ENCODE peak calls at places on chromosomes 12 and 14, in ten cellular contexts. A is prostate gland; K is GM23248; N is sigmoid colon; I is gastrocnemius medialis; W is CD8-positive, alpha-beta T cell; R is A549; F is mammary epithelial cell; M is PC-3; O is tibial nerve. U is an unnamed sample.

GRCh38 chr12:116346222-116346621 is 68.7 kb upstream of the MED13L start:
- DNase-seq in A (no peak), K (no peak), N (no peak), I (no peak), W (no peak), R (no peak), F (no peak), M (no peak), O (no peak), U (no peak)

GRCh38 chr14:92458959-92459478 is 54.6 kb upstream of the RIN3 start:
- DNase-seq in A (no peak), K (no peak), N (no peak), I (no peak), W (no peak), R (no peak), F (no peak), M (no peak), O (no peak), U (no peak)

GRCh38 chr12:42235426-42235825 is 2.6 kb downstream of the YAF2 start:
- DNase-seq in A (peak), K (no peak), N (no peak), I (peak), W (no peak), R (no peak), F (no peak), M (no peak), O (no peak), U (no peak)

GRCh38 chr12:75476076-75476475 is 4.5 kb upstream of the GLIPR1 start:
- DNase-seq in A (no peak), K (no peak), N (no peak), I (no peak), W (no peak), R (no peak), F (no peak), M (no peak), O (no peak), U (no peak)

GRCh38 chr14:75303415-75303814 is 24.8 kb downstream of the FOS start:
- DNase-seq in A (peak), K (peak), N (peak), I (peak), W (peak), R (peak), F (peak), M (peak), O (peak), U (no peak)

GRCh38 chr12:45183263-45183662 is 32.6 kb upstream of the ANO6 start:
- DNase-seq in A (no peak), K (peak), N (no peak), I (no peak), W (no peak), R (peak), F (no peak), M (peak), O (no peak), U (no peak)

GRCh38 chr14:101134161-101134631 is 230.7 kb upstream of the RTL1 start:
- DNase-seq in A (peak), K (no peak), N (no peak), I (no peak), W (peak), R (no peak), F (no peak), M (no peak), O (no peak), U (no peak)

GRCh38 chr14:23406244-23406643 is 1.8 kb downstream of the MYH6 start:
- DNase-seq in A (no peak), K (no peak), N (no peak), I (no peak), W (no peak), R (no peak), F (peak), M (no peak), O (no peak), U (no peak)

GRCh38 chr12:18387706-18388105 is 126.4 kb downstream of the PIK3C2G start:
- DNase-seq in A (no peak), K (no peak), N (no peak), I (no peak), W (no peak), R (no peak), F (no peak), M (no peak), O (no peak), U (no peak)

GRCh38 chr12:50314629-50315312 is 31.5 kb upstream of the LIMA1 start:
- DNase-seq in A (no peak), K (peak), N (no peak), I (no peak), W (no peak), R (peak), F (no peak), M (peak), O (no peak), U (no peak)

DNA sequence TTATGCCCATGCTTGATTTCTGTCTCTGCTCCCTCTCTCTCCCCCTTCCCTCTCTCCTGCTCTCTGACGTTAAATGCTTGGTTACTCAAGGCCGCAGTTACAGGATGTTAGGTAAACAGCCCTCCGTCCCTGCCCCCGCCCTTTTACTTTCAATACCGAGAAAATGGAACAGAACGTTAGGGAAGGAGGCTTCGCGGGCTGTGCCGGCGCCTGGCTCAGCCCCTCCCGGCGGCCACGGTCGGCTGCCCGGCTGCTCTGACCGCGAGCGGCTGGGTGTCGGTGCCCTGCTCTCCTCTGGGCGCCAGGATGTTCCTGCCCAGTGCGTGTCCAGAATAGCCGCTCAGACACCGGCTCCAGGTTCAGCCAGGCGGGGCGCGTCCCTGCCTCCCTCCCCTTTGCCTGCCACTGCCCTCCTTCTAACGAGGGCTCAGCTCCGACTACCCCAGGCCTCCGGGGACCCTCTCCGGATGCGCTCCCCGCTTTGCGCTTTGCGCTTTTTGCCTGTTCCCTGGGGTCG is 166.1 kb downstream of the ADCK1 start:
- DNase-seq in A (no peak), K (peak), N (no peak), I (no peak), W (no peak), R (peak), F (peak), M (peak), O (no peak), U (no peak)
- H3K4me3 ChIP-seq in A (no peak), K (peak), N (no peak), I (peak), W (no peak), R (peak), F (peak), M (peak), O (peak), U (peak)

GRCh38 chr14:52860910-52861309 is 69.5 kb upstream of the GNPNAT1 start:
- DNase-seq in A (no peak), K (no peak), N (no peak), I (no peak), W (no peak), R (no peak), F (no peak), M (no peak), O (no peak), U (no peak)
- H3K4me3 ChIP-seq in A (no peak), K (no peak), N (no peak), I (no peak), W (no peak), R (no peak), F (no peak), M (no peak), O (no peak), U (no peak)

GRCh38 chr12:27244680-27245005 is 557 bp downstream of the STK38L start:
- DNase-seq in A (no peak), K (peak), N (no peak), I (no peak), W (no peak), R (no peak), F (peak), M (peak), O (no peak), U (no peak)

GRCh38 chr12:27246141-27246540 is 2.1 kb downstream of the STK38L start:
- DNase-seq in A (no peak), K (no peak), N (no peak), I (no peak), W (no peak), R (no peak), F (no peak), M (no peak), O (no peak), U (no peak)

GRCh38 chr12:27245039-27245438 is 953 bp downstream of the STK38L start:
- DNase-seq in A (no peak), K (peak), N (no peak), I (no peak), W (no peak), R (no peak), F (no peak), M (peak), O (no peak), U (no peak)

GRCh38 chr12:27243804-27244679 is at the start of gene STK38L:
- DNase-seq in A (peak), K (peak), N (peak), I (peak), W (peak), R (peak), F (peak), M (peak), O (peak), U (peak)

GRCh38 chr12:27246774-27247173 is 2.7 kb downstream of the STK38L start:
- DNase-seq in A (no peak), K (no peak), N (no peak), I (no peak), W (no peak), R (no peak), F (peak), M (no peak), O (no peak), U (no peak)
- H3K4me3 ChIP-seq in A (no peak), K (peak), N (peak), I (no peak), W (no peak), R (no peak), F (peak), M (peak), O (no peak), U (peak)

GRCh38 chr12:12024958-12025682 is 45.6 kb upstream of the BCL2L14 start:
- DNase-seq in A (peak), K (no peak), N (no peak), I (no peak), W (peak), R (no peak), F (no peak), M (no peak), O (no peak), U (no peak)
- H3K4me3 ChIP-seq in A (no peak), K (no peak), N (no peak), I (no peak), W (no peak), R (no peak), F (no peak), M (no peak), O (no peak), U (no peak)

DNA sequence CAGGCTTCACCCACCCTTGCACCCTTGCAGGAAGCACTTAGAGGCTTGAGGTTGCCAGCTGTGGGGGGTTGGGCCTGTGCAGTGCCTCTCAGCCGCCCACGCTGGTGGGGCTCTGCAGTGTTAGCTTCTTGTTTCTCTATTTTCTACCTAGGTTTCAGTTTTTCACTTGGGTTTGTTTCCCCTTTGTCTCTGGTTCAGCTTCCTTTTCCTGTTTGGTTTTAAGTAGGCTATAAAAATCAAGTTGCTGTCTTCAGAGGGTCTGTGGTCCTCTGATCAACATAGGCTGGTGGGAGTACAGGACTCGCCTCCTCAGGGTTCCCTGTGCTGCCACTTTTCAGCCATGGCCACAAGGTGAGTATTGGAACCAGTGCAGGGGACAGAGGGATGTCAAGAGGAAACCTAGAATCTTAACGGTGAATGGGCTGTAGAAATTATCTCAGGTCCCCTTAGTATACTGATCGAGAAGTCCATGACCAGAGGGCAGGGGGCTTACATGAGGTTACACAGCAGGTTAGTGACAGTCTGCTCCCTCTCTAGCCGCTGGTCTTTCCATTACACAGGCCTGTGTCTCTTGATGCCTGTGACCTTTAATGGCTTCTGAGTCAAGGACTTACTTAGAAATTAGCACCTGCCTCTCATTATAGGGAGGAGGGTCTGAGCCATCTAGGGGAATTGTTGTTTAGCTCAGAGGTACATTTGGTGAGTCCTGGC is at the start of gene EVL:
- DNase-seq in A (no peak), K (no peak), N (no peak), I (no peak), W (peak), R (no peak), F (no peak), M (no peak), O (no peak), U (no peak)
- H3K4me3 ChIP-seq in A (no peak), K (no peak), N (no peak), I (no peak), W (peak), R (no peak), F (no peak), M (no peak), O (peak), U (peak)

GRCh38 chr12:121932914-121933521 is 14.6 kb downstream of the CFAP251 start:
- DNase-seq in A (no peak), K (no peak), N (no peak), I (no peak), W (no peak), R (no peak), F (no peak), M (no peak), O (no peak), U (no peak)
- H3K4me3 ChIP-seq in A (no peak), K (no peak), N (no peak), I (no peak), W (no peak), R (no peak), F (no peak), M (no peak), O (no peak), U (no peak)

DNA sequence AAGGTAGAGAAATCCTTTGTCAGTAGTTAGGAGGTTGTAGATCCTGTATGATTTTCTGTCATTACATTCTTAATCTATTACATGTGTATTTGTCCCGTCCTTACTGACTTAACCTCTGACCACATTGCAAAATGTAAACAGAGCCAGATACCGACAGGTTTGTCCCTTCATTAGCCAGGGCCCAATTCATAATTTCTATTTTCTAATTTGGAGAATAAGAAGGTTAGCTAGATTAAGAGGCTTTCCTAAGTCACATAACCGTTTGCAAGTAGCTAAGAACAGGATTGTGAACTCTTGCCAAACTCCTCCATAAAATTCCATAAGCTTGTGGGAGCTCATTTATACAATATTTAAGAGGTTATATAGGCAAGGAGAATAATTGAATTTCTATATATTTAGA is 352.6 kb downstream of the RAD51B start:
- DNase-seq in A (no peak), K (no peak), N (no peak), I (no peak), W (no peak), R (no peak), F (no peak), M (peak), O (no peak), U (no peak)
- H3K4me3 ChIP-seq in A (no peak), K (no peak), N (no peak), I (no peak), W (no peak), R (no peak), F (no peak), M (peak), O (no peak), U (no peak)

DNA sequence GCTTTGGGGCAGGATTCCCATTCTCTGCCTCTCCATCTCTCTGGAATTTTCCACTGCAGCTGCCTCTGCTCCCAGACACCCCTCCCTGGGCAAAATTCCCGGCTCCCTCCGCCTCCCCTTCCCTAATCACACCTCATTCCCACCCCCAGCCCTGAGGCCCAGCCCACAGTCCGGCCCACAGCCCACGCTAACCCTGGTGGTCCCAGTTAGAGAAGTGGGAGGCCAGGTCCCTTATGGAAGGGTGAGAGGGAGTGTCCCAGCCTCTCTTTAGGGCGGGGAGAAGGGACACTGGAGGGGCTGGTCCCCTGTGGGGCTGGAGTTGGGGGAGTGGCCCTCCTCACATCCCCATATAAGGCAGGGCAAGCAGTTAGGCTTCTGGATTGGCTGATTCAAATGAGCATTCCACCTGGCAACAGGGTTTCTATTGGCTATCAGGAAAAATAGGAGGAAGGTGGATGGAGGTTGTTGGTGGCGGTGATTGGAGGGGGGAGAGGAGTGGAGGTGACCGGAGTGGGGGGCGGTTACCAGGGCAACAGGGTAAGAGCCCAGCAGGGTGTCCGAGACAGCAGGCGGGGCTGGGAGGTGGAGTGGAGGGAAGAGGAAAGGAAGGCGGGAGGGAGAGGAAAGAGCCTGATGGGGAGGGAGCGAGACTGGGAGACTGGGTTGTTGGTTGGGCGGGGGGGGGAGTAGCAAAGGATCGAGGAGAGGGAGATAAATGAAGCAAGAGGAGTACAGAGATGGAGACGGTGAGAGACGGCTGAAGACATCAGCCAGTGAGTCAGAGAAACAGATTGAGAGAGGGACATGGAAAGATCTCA is 1.9 kb upstream of the PTMS start:
- DNase-seq in A (peak), K (peak), N (peak), I (peak), W (peak), R (peak), F (peak), M (peak), O (peak), U (peak)
- H3K4me3 ChIP-seq in A (peak), K (peak), N (no peak), I (peak), W (no peak), R (peak), F (no peak), M (peak), O (peak), U (peak)

GRCh38 chr12:1501001-1501400 is 93.4 kb downstream of the FBXL14 start:
- DNase-seq in A (no peak), K (no peak), N (no peak), I (no peak), W (no peak), R (no peak), F (no peak), M (no peak), O (no peak), U (no peak)

GRCh38 chr12:1498199-1498740 is 96.1 kb downstream of the FBXL14 start:
- DNase-seq in A (no peak), K (no peak), N (no peak), I (no peak), W (no peak), R (no peak), F (no peak), M (no peak), O (no peak), U (no peak)

GRCh38 chr12:1501695-1502440 is 92.5 kb downstream of the FBXL14 start:
- DNase-seq in A (no peak), K (no peak), N (no peak), I (no peak), W (no peak), R (no peak), F (no peak), M (no peak), O (no peak), U (no peak)

GRCh38 chr12:1499351-1499750 is 95.0 kb downstream of the FBXL14 start:
- DNase-seq in A (no peak), K (no peak), N (no peak), I (no peak), W (no peak), R (no peak), F (no peak), M (no peak), O (no peak), U (no peak)

DNA sequence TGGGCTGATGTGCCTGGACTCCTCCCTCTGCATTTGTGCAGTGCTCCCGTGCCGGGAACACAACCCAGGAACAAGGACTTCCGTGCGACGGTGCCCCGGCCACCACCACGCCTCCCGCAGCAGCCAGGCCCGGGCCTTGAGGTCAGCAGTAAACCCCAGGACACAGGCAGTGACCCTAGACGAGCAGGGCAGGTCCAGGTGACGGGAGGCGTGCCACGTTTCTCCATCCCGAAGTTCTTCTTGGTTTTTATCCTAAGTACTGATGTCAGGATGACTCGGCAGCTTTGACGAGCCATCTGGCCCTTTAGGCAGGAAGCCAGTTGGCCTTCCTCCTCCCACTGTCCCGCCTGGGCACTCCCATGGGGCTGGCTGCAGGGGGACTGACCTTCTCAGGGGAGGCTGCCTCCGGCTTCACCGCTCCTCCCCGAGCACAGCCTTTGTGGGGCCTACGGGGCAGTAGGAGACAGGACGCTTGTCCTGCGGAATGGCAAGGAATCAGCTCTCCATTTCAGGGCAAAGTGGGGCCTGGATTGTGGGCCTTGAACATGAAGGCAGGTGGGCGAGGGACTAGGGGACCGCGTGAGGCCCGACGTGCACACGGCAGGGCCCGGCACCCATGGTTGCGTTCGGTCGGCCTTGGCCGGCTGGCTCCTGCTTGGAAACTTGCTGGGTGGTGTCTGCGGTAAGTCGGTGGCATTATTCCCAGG is 94.1 kb downstream of the FBXL14 start:
- DNase-seq in A (no peak), K (peak), N (no peak), I (no peak), W (no peak), R (no peak), F (no peak), M (peak), O (peak), U (no peak)
- H3K4me3 ChIP-seq in A (no peak), K (no peak), N (no peak), I (peak), W (no peak), R (no peak), F (no peak), M (no peak), O (no peak), U (no peak)

DNA sequence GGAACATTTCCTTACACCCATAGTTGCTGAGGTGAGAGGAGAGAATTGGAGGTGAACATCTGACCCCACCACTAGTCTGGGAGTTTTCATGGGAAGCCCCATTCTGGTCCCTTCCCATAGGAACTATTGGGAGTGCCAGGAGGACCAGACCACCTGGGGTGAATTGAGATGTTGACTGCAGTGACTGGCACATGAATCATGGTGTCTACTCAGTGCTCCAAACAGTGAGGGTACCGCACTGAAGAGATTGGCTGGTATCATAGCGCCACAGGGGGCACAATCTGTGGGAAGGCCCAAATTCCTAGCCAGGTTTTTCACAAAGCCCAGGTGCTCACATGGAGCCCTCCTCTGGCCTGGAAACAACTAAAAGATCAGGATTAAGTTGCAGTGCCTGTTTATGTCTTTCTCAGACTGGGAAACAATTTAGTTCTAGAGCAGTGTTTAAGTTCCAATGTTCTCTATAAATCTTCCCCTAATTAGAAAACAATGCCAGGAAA is 3.7 kb upstream of the RNASE9 start:
- DNase-seq in A (no peak), K (no peak), N (no peak), I (no peak), W (no peak), R (no peak), F (no peak), M (no peak), O (no peak), U (no peak)
- H3K4me3 ChIP-seq in A (no peak), K (no peak), N (no peak), I (no peak), W (no peak), R (no peak), F (no peak), M (no peak), O (no peak), U (no peak)

U was measured in thoracic aorta.